ENCODE peak calls at places on chromosomes 12 and 14, in six cellular contexts. M is IMR-90, S is heart right ventricle, F is A549, T is neuronal stem cell, O is pancreas. Y is an unnamed sample. For H3K4me1, the result is how much of the 10 kb centered on the place peaks cover.

GRCh38 chr14:90137807-90138206 is 76.0 kb downstream of the KCNK13 start:
- DNase-seq in M (peak), S (no peak), F (no peak), T (no peak), O (no peak), Y (peak)

GRCh38 chr14:100879194-100879593 is 24.3 kb downstream of the RTL1 start:
- DNase-seq in M (no peak), S (no peak), F (no peak), T (no peak), O (peak), Y (no peak)

GRCh38 chr14:64755661-64756265 is 51.5 kb downstream of the PLEKHG3 start:
- DNase-seq in M (peak), S (no peak), F (no peak), T (no peak), O (no peak), Y (no peak)

GRCh38 chr12:120890963-120891362 is 13.2 kb downstream of the SPPL3 start:
- DNase-seq in M (no peak), S (no peak), F (no peak), T (no peak), O (no peak), Y (no peak)

GRCh38 chr12:55712154-55712553 is 3.7 kb upstream of the BLOC1S1 start:
- DNase-seq in M (no peak), S (peak), F (no peak), T (no peak), O (no peak), Y (no peak)

GRCh38 chr14:94120667-94121335 is 8.6 kb downstream of the IFI27L2 start:
- DNase-seq in M (peak), S (no peak), F (no peak), T (no peak), O (no peak), Y (no peak)

GRCh38 chr14:75769047-75769685 is 108.1 kb downstream of the TTLL5 start:
- DNase-seq in M (peak), S (no peak), F (no peak), T (no peak), O (no peak), Y (no peak)

GRCh38 chr14:56660677-56661389 is 81.2 kb downstream of the TMEM260 start:
- DNase-seq in M (no peak), S (no peak), F (no peak), T (no peak), O (no peak), Y (no peak)

GRCh38 chr12:104935892-104936291 is 22.2 kb downstream of the SLC41A2 start:
- DNase-seq in M (no peak), S (no peak), F (no peak), T (no peak), O (no peak), Y (no peak)

GRCh38 chr12:7503686-7504085 is at the start of gene CD163:
- DNase-seq in M (no peak), S (no peak), F (no peak), T (no peak), O (no peak), Y (no peak)
- H3K4me3 ChIP-seq in M (no peak), S (no peak), F (no peak), T (no peak), O (no peak), Y (no peak)

DNA sequence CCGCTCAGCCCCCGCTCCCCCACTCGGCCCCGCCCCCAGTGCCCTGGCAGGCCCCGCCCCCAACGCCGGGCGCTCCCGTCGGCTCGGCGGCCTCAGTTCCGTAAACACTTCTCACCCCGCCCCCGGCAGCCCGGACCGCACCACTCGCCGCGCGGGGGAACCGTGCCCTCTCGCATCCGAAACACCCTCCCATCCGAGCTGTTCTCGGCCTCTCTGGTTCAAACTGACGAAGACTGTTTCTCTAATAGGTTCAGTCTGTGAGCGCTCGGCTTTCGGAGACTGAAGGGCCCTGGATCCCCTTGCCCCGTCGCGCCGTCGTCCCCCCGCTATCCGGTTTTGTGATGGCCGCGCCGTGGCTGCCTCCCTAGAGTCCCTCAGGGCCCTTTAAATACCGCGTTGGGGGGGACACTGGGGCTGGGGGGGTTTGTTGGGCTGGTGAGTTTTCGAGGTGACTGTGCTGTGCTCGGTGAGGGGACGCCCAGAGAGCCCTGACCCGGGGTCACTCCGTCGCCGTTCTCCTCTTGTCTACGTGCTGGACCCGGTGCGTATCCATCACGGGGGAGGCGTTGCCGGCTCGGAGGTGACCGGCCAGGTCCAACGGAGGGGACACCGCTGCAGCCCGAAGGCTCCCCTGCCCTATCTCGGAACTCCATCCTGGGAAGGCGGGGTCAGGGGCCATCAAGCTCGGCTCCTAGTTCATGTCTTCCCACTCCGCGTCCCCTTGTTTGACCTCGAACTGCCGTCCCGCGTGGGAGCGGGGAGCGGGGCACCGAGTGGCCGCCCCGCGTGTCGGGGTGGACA is at the start of gene TCP11L2:
- DNase-seq in M (peak), S (peak), F (peak), T (peak), O (peak), Y (peak)
- H3K4me1 ChIP-seq in M (under half), S (half or more), F (under half), T (under half), O (under half), Y (under half)

DNA sequence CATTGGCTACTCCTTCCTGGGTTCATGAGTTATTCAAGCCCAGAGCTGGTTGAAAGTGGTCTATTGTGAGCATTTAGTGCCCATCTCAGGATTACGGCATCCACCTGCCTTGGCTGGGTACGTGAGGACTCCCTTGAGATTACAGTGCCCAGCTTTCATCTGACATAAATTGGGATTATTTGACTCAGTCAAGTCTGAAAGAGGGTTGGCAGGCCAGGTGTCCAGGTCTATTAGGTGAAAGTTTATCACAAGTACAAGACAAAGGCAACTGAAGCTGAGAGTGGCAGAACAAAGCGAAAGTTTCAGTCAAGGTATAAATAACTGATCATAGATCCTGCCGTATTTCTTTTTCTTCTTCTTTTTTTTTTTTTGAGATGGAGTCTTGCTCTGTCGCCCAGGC is 84.6 kb upstream of the ATF7IP start:
- DNase-seq in M (no peak), S (no peak), F (no peak), T (no peak), O (no peak), Y (no peak)
- H3K4me3 ChIP-seq in M (no peak), S (no peak), F (no peak), T (no peak), O (no peak), Y (no peak)

GRCh38 chr12:52205584-52206308 is 13.9 kb upstream of the KRT80 start:
- DNase-seq in M (no peak), S (no peak), F (no peak), T (no peak), O (no peak), Y (no peak)

GRCh38 chr12:52208424-52209165 is 16.8 kb upstream of the KRT80 start:
- DNase-seq in M (no peak), S (no peak), F (no peak), T (no peak), O (peak), Y (no peak)

GRCh38 chr12:52206309-52207040 is 14.7 kb upstream of the KRT80 start:
- DNase-seq in M (no peak), S (no peak), F (no peak), T (no peak), O (peak), Y (no peak)

GRCh38 chr12:52207895-52208294 is 16.1 kb upstream of the KRT80 start:
- DNase-seq in M (peak), S (peak), F (no peak), T (no peak), O (peak), Y (no peak)

GRCh38 chr12:52207106-52207505 is 15.3 kb upstream of the KRT80 start:
- DNase-seq in M (no peak), S (no peak), F (no peak), T (no peak), O (peak), Y (no peak)
- H3K4me1 ChIP-seq in M (under half), S (under half), F (half or more), T (under half), O (under half), Y (under half)

GRCh38 chr12:6202846-6203245 is 2.6 kb downstream of the CD9 start:
- DNase-seq in M (no peak), S (no peak), F (no peak), T (no peak), O (no peak), Y (no peak)
- H3K4me3 ChIP-seq in M (no peak), S (peak), F (no peak), T (no peak), O (no peak), Y (no peak)